ENCODE peak calls at places on chromosomes 2 and 18, in six cellular contexts. One of them, this sample, is unnamed.

GRCh38 chr2:20781656-20782265 is 41.1 kb downstream of the LDAH start:
- DNase-seq in stimulated activated CD8-positive, alpha-beta memory T cell treated with anti-CD3 and anti-CD28 coated beads, Interleukin-4, amount 100 ng/mL, for 24 hours: no peak
- DNase-seq in activated gamma-delta T cell treated with Interleukin-2 at 50 U/mL for 16 hours: no peak
- DNase-seq in iPS DF 6.9: no peak
- DNase-seq in fibroblast of villous mesenchyme: peak
- DNase-seq in NCI-H345: peak
- DNase-seq in this sample: peak

GRCh38 chr2:238785528-238785860 is 62.4 kb upstream of the TWIST2 start:
- DNase-seq in stimulated activated CD8-positive, alpha-beta memory T cell treated with anti-CD3 and anti-CD28 coated beads, Interleukin-4, amount 100 ng/mL, for 24 hours: no peak
- DNase-seq in activated gamma-delta T cell treated with Interleukin-2 at 50 U/mL for 16 hours: no peak
- DNase-seq in iPS DF 6.9: no peak
- DNase-seq in fibroblast of villous mesenchyme: no peak
- DNase-seq in NCI-H345: no peak
- DNase-seq in this sample: no peak

GRCh38 chr2:12701786-12702660 is 14.7 kb upstream of the TRIB2 start:
- DNase-seq in stimulated activated CD8-positive, alpha-beta memory T cell treated with anti-CD3 and anti-CD28 coated beads, Interleukin-4, amount 100 ng/mL, for 24 hours: no peak
- DNase-seq in activated gamma-delta T cell treated with Interleukin-2 at 50 U/mL for 16 hours: no peak
- DNase-seq in iPS DF 6.9: no peak
- DNase-seq in fibroblast of villous mesenchyme: peak
- DNase-seq in NCI-H345: no peak
- DNase-seq in this sample: no peak

GRCh38 chr18:69655816-69656215 is 255.1 kb downstream of the DOK6 start:
- DNase-seq in stimulated activated CD8-positive, alpha-beta memory T cell treated with anti-CD3 and anti-CD28 coated beads, Interleukin-4, amount 100 ng/mL, for 24 hours: no peak
- DNase-seq in activated gamma-delta T cell treated with Interleukin-2 at 50 U/mL for 16 hours: no peak
- DNase-seq in iPS DF 6.9: no peak
- DNase-seq in fibroblast of villous mesenchyme: no peak
- DNase-seq in NCI-H345: no peak
- DNase-seq in this sample: no peak

GRCh38 chr2:109331864-109332848 is 203.2 kb downstream of the SH3RF3 start:
- DNase-seq in stimulated activated CD8-positive, alpha-beta memory T cell treated with anti-CD3 and anti-CD28 coated beads, Interleukin-4, amount 100 ng/mL, for 24 hours: peak
- DNase-seq in activated gamma-delta T cell treated with Interleukin-2 at 50 U/mL for 16 hours: no peak
- DNase-seq in iPS DF 6.9: no peak
- DNase-seq in fibroblast of villous mesenchyme: peak
- DNase-seq in NCI-H345: peak
- DNase-seq in this sample: no peak

GRCh38 chr2:177298191-177298590 is 33.7 kb upstream of the NFE2L2 start:
- DNase-seq in stimulated activated CD8-positive, alpha-beta memory T cell treated with anti-CD3 and anti-CD28 coated beads, Interleukin-4, amount 100 ng/mL, for 24 hours: no peak
- DNase-seq in activated gamma-delta T cell treated with Interleukin-2 at 50 U/mL for 16 hours: no peak
- DNase-seq in iPS DF 6.9: no peak
- DNase-seq in fibroblast of villous mesenchyme: peak
- DNase-seq in NCI-H345: no peak
- DNase-seq in this sample: no peak

GRCh38 chr2:241741016-241741415 is 6.6 kb downstream of the D2HGDH start:
- DNase-seq in stimulated activated CD8-positive, alpha-beta memory T cell treated with anti-CD3 and anti-CD28 coated beads, Interleukin-4, amount 100 ng/mL, for 24 hours: no peak
- DNase-seq in activated gamma-delta T cell treated with Interleukin-2 at 50 U/mL for 16 hours: peak
- DNase-seq in iPS DF 6.9: no peak
- DNase-seq in fibroblast of villous mesenchyme: no peak
- DNase-seq in NCI-H345: no peak
- DNase-seq in this sample: no peak

GRCh38 chr2:232315049-232315922 is 63.3 kb upstream of the ALPP start:
- DNase-seq in stimulated activated CD8-positive, alpha-beta memory T cell treated with anti-CD3 and anti-CD28 coated beads, Interleukin-4, amount 100 ng/mL, for 24 hours: peak
- DNase-seq in activated gamma-delta T cell treated with Interleukin-2 at 50 U/mL for 16 hours: peak
- DNase-seq in iPS DF 6.9: no peak
- DNase-seq in fibroblast of villous mesenchyme: peak
- DNase-seq in NCI-H345: no peak
- DNase-seq in this sample: no peak

GRCh38 chr2:233988581-233988980 is 61.9 kb upstream of the SPP2 start:
- DNase-seq in stimulated activated CD8-positive, alpha-beta memory T cell treated with anti-CD3 and anti-CD28 coated beads, Interleukin-4, amount 100 ng/mL, for 24 hours: no peak
- DNase-seq in activated gamma-delta T cell treated with Interleukin-2 at 50 U/mL for 16 hours: no peak
- DNase-seq in iPS DF 6.9: no peak
- DNase-seq in fibroblast of villous mesenchyme: no peak
- DNase-seq in NCI-H345: no peak
- DNase-seq in this sample: no peak

GRCh38 chr18:48441405-48441881 is 32.3 kb upstream of the ZBTB7C start:
- DNase-seq in stimulated activated CD8-positive, alpha-beta memory T cell treated with anti-CD3 and anti-CD28 coated beads, Interleukin-4, amount 100 ng/mL, for 24 hours: no peak
- DNase-seq in activated gamma-delta T cell treated with Interleukin-2 at 50 U/mL for 16 hours: no peak
- DNase-seq in iPS DF 6.9: no peak
- DNase-seq in fibroblast of villous mesenchyme: no peak
- DNase-seq in NCI-H345: peak
- DNase-seq in this sample: peak

GRCh38 chr18:37537868-37538525 is 27.6 kb downstream of the CELF4 start:
- DNase-seq in stimulated activated CD8-positive, alpha-beta memory T cell treated with anti-CD3 and anti-CD28 coated beads, Interleukin-4, amount 100 ng/mL, for 24 hours: peak
- DNase-seq in activated gamma-delta T cell treated with Interleukin-2 at 50 U/mL for 16 hours: peak
- DNase-seq in iPS DF 6.9: no peak
- DNase-seq in fibroblast of villous mesenchyme: peak
- DNase-seq in NCI-H345: peak
- DNase-seq in this sample: no peak

GRCh38 chr2:110735366-110735765 is 3.0 kb downstream of the ACOXL start:
- DNase-seq in stimulated activated CD8-positive, alpha-beta memory T cell treated with anti-CD3 and anti-CD28 coated beads, Interleukin-4, amount 100 ng/mL, for 24 hours: no peak
- DNase-seq in activated gamma-delta T cell treated with Interleukin-2 at 50 U/mL for 16 hours: no peak
- DNase-seq in iPS DF 6.9: no peak
- DNase-seq in fibroblast of villous mesenchyme: no peak
- DNase-seq in NCI-H345: peak
- DNase-seq in this sample: no peak

GRCh38 chr18:31990823-31991222 is 27.8 kb upstream of the RNF125 start:
- DNase-seq in stimulated activated CD8-positive, alpha-beta memory T cell treated with anti-CD3 and anti-CD28 coated beads, Interleukin-4, amount 100 ng/mL, for 24 hours: no peak
- DNase-seq in activated gamma-delta T cell treated with Interleukin-2 at 50 U/mL for 16 hours: no peak
- DNase-seq in iPS DF 6.9: no peak
- DNase-seq in fibroblast of villous mesenchyme: no peak
- DNase-seq in NCI-H345: no peak
- DNase-seq in this sample: no peak

GRCh38 chr2:72669121-72669520 is 156.7 kb downstream of the EXOC6B start:
- DNase-seq in stimulated activated CD8-positive, alpha-beta memory T cell treated with anti-CD3 and anti-CD28 coated beads, Interleukin-4, amount 100 ng/mL, for 24 hours: no peak
- DNase-seq in activated gamma-delta T cell treated with Interleukin-2 at 50 U/mL for 16 hours: no peak
- DNase-seq in iPS DF 6.9: no peak
- DNase-seq in fibroblast of villous mesenchyme: peak
- DNase-seq in NCI-H345: no peak
- DNase-seq in this sample: no peak

GRCh38 chr18:9362869-9363268 is 28.3 kb downstream of the TWSG1 start:
- DNase-seq in stimulated activated CD8-positive, alpha-beta memory T cell treated with anti-CD3 and anti-CD28 coated beads, Interleukin-4, amount 100 ng/mL, for 24 hours: no peak
- DNase-seq in activated gamma-delta T cell treated with Interleukin-2 at 50 U/mL for 16 hours: no peak
- DNase-seq in iPS DF 6.9: no peak
- DNase-seq in fibroblast of villous mesenchyme: no peak
- DNase-seq in NCI-H345: no peak
- DNase-seq in this sample: no peak

GRCh38 chr2:223944166-223944703 is 900 bp downstream of the WDFY1 start:
- DNase-seq in stimulated activated CD8-positive, alpha-beta memory T cell treated with anti-CD3 and anti-CD28 coated beads, Interleukin-4, amount 100 ng/mL, for 24 hours: no peak
- DNase-seq in activated gamma-delta T cell treated with Interleukin-2 at 50 U/mL for 16 hours: peak
- DNase-seq in iPS DF 6.9: no peak
- DNase-seq in fibroblast of villous mesenchyme: peak
- DNase-seq in NCI-H345: peak
- DNase-seq in this sample: peak

GRCh38 chr2:217026161-217026560 is 166.3 kb upstream of the TNP1 start:
- DNase-seq in stimulated activated CD8-positive, alpha-beta memory T cell treated with anti-CD3 and anti-CD28 coated beads, Interleukin-4, amount 100 ng/mL, for 24 hours: no peak
- DNase-seq in activated gamma-delta T cell treated with Interleukin-2 at 50 U/mL for 16 hours: no peak
- DNase-seq in iPS DF 6.9: no peak
- DNase-seq in fibroblast of villous mesenchyme: no peak
- DNase-seq in NCI-H345: no peak
- DNase-seq in this sample: no peak

GRCh38 chr2:45013229-45014015 is 4.2 kb upstream of the SIX2 start:
- DNase-seq in stimulated activated CD8-positive, alpha-beta memory T cell treated with anti-CD3 and anti-CD28 coated beads, Interleukin-4, amount 100 ng/mL, for 24 hours: no peak
- DNase-seq in activated gamma-delta T cell treated with Interleukin-2 at 50 U/mL for 16 hours: no peak
- DNase-seq in iPS DF 6.9: no peak
- DNase-seq in fibroblast of villous mesenchyme: no peak
- DNase-seq in NCI-H345: no peak
- DNase-seq in this sample: no peak

GRCh38 chr2:236577481-236578410 is 8.1 kb downstream of the ACKR3 start:
- DNase-seq in stimulated activated CD8-positive, alpha-beta memory T cell treated with anti-CD3 and anti-CD28 coated beads, Interleukin-4, amount 100 ng/mL, for 24 hours: no peak
- DNase-seq in activated gamma-delta T cell treated with Interleukin-2 at 50 U/mL for 16 hours: no peak
- DNase-seq in iPS DF 6.9: no peak
- DNase-seq in fibroblast of villous mesenchyme: no peak
- DNase-seq in NCI-H345: no peak
- DNase-seq in this sample: no peak

GRCh38 chr2:131039535-131039907 is 53.7 kb downstream of the FAM168B start:
- DNase-seq in stimulated activated CD8-positive, alpha-beta memory T cell treated with anti-CD3 and anti-CD28 coated beads, Interleukin-4, amount 100 ng/mL, for 24 hours: no peak
- DNase-seq in activated gamma-delta T cell treated with Interleukin-2 at 50 U/mL for 16 hours: no peak
- DNase-seq in iPS DF 6.9: no peak
- DNase-seq in fibroblast of villous mesenchyme: no peak
- DNase-seq in NCI-H345: no peak
- DNase-seq in this sample: no peak

GRCh38 chr2:5981241-5982055 is 289.3 kb downstream of the SOX11 start:
- DNase-seq in stimulated activated CD8-positive, alpha-beta memory T cell treated with anti-CD3 and anti-CD28 coated beads, Interleukin-4, amount 100 ng/mL, for 24 hours: no peak
- DNase-seq in activated gamma-delta T cell treated with Interleukin-2 at 50 U/mL for 16 hours: no peak
- DNase-seq in iPS DF 6.9: no peak
- DNase-seq in fibroblast of villous mesenchyme: no peak
- DNase-seq in NCI-H345: peak
- DNase-seq in this sample: peak

GRCh38 chr2:86021396-86022378 is 84.0 kb downstream of the POLR1A start:
- DNase-seq in stimulated activated CD8-positive, alpha-beta memory T cell treated with anti-CD3 and anti-CD28 coated beads, Interleukin-4, amount 100 ng/mL, for 24 hours: no peak
- DNase-seq in activated gamma-delta T cell treated with Interleukin-2 at 50 U/mL for 16 hours: no peak
- DNase-seq in iPS DF 6.9: no peak
- DNase-seq in fibroblast of villous mesenchyme: no peak
- DNase-seq in NCI-H345: no peak
- DNase-seq in this sample: no peak

GRCh38 chr2:237181844-237182243 is 96.2 kb downstream of the COPS8 start:
- DNase-seq in stimulated activated CD8-positive, alpha-beta memory T cell treated with anti-CD3 and anti-CD28 coated beads, Interleukin-4, amount 100 ng/mL, for 24 hours: no peak
- DNase-seq in activated gamma-delta T cell treated with Interleukin-2 at 50 U/mL for 16 hours: no peak
- DNase-seq in iPS DF 6.9: no peak
- DNase-seq in fibroblast of villous mesenchyme: peak
- DNase-seq in NCI-H345: no peak
- DNase-seq in this sample: no peak

GRCh38 chr2:71878626-71879508 is 268.8 kb downstream of the CYP26B1 start:
- DNase-seq in stimulated activated CD8-positive, alpha-beta memory T cell treated with anti-CD3 and anti-CD28 coated beads, Interleukin-4, amount 100 ng/mL, for 24 hours: no peak
- DNase-seq in activated gamma-delta T cell treated with Interleukin-2 at 50 U/mL for 16 hours: no peak
- DNase-seq in iPS DF 6.9: no peak
- DNase-seq in fibroblast of villous mesenchyme: no peak
- DNase-seq in NCI-H345: peak
- DNase-seq in this sample: no peak

GRCh38 chr18:45066868-45067267 is 386.2 kb downstream of the SETBP1 start:
- DNase-seq in stimulated activated CD8-positive, alpha-beta memory T cell treated with anti-CD3 and anti-CD28 coated beads, Interleukin-4, amount 100 ng/mL, for 24 hours: no peak
- DNase-seq in activated gamma-delta T cell treated with Interleukin-2 at 50 U/mL for 16 hours: no peak
- DNase-seq in iPS DF 6.9: no peak
- DNase-seq in fibroblast of villous mesenchyme: no peak
- DNase-seq in NCI-H345: no peak
- DNase-seq in this sample: no peak

GRCh38 chr2:44100351-44100750 is 68.3 kb upstream of the PPM1B start:
- DNase-seq in stimulated activated CD8-positive, alpha-beta memory T cell treated with anti-CD3 and anti-CD28 coated beads, Interleukin-4, amount 100 ng/mL, for 24 hours: no peak
- DNase-seq in activated gamma-delta T cell treated with Interleukin-2 at 50 U/mL for 16 hours: no peak
- DNase-seq in iPS DF 6.9: no peak
- DNase-seq in fibroblast of villous mesenchyme: peak
- DNase-seq in NCI-H345: no peak
- DNase-seq in this sample: no peak

GRCh38 chr2:101833890-101834523 is 136.5 kb downstream of the MAP4K4 start:
- DNase-seq in stimulated activated CD8-positive, alpha-beta memory T cell treated with anti-CD3 and anti-CD28 coated beads, Interleukin-4, amount 100 ng/mL, for 24 hours: no peak
- DNase-seq in activated gamma-delta T cell treated with Interleukin-2 at 50 U/mL for 16 hours: no peak
- DNase-seq in iPS DF 6.9: no peak
- DNase-seq in fibroblast of villous mesenchyme: no peak
- DNase-seq in NCI-H345: no peak
- DNase-seq in this sample: no peak

GRCh38 chr2:70523996-70524965 is 29.3 kb downstream of the TGFA start:
- DNase-seq in stimulated activated CD8-positive, alpha-beta memory T cell treated with anti-CD3 and anti-CD28 coated beads, Interleukin-4, amount 100 ng/mL, for 24 hours: no peak
- DNase-seq in activated gamma-delta T cell treated with Interleukin-2 at 50 U/mL for 16 hours: peak
- DNase-seq in iPS DF 6.9: no peak
- DNase-seq in fibroblast of villous mesenchyme: no peak
- DNase-seq in NCI-H345: no peak
- DNase-seq in this sample: no peak

GRCh38 chr2:161208527-161209139 is 48.4 kb downstream of the TANK start:
- DNase-seq in stimulated activated CD8-positive, alpha-beta memory T cell treated with anti-CD3 and anti-CD28 coated beads, Interleukin-4, amount 100 ng/mL, for 24 hours: no peak
- DNase-seq in activated gamma-delta T cell treated with Interleukin-2 at 50 U/mL for 16 hours: no peak
- DNase-seq in iPS DF 6.9: no peak
- DNase-seq in fibroblast of villous mesenchyme: peak
- DNase-seq in NCI-H345: no peak
- DNase-seq in this sample: no peak

GRCh38 chr2:124542932-124543640 is 518.0 kb downstream of the CNTNAP5 start:
- DNase-seq in stimulated activated CD8-positive, alpha-beta memory T cell treated with anti-CD3 and anti-CD28 coated beads, Interleukin-4, amount 100 ng/mL, for 24 hours: no peak
- DNase-seq in activated gamma-delta T cell treated with Interleukin-2 at 50 U/mL for 16 hours: no peak
- DNase-seq in iPS DF 6.9: no peak
- DNase-seq in fibroblast of villous mesenchyme: no peak
- DNase-seq in NCI-H345: peak
- DNase-seq in this sample: peak

GRCh38 chr18:3706279-3707097 is 256.5 kb downstream of the TGIF1 start:
- DNase-seq in stimulated activated CD8-positive, alpha-beta memory T cell treated with anti-CD3 and anti-CD28 coated beads, Interleukin-4, amount 100 ng/mL, for 24 hours: no peak
- DNase-seq in activated gamma-delta T cell treated with Interleukin-2 at 50 U/mL for 16 hours: no peak
- DNase-seq in iPS DF 6.9: no peak
- DNase-seq in fibroblast of villous mesenchyme: peak
- DNase-seq in NCI-H345: no peak
- DNase-seq in this sample: no peak

GRCh38 chr2:67631474-67631873 is 234.3 kb downstream of the ETAA1 start:
- DNase-seq in stimulated activated CD8-positive, alpha-beta memory T cell treated with anti-CD3 and anti-CD28 coated beads, Interleukin-4, amount 100 ng/mL, for 24 hours: no peak
- DNase-seq in activated gamma-delta T cell treated with Interleukin-2 at 50 U/mL for 16 hours: no peak
- DNase-seq in iPS DF 6.9: no peak
- DNase-seq in fibroblast of villous mesenchyme: no peak
- DNase-seq in NCI-H345: no peak
- DNase-seq in this sample: no peak

GRCh38 chr18:67596003-67596402 is 79.5 kb upstream of the DSEL start:
- DNase-seq in stimulated activated CD8-positive, alpha-beta memory T cell treated with anti-CD3 and anti-CD28 coated beads, Interleukin-4, amount 100 ng/mL, for 24 hours: no peak
- DNase-seq in activated gamma-delta T cell treated with Interleukin-2 at 50 U/mL for 16 hours: no peak
- DNase-seq in iPS DF 6.9: no peak
- DNase-seq in fibroblast of villous mesenchyme: no peak
- DNase-seq in NCI-H345: no peak
- DNase-seq in this sample: no peak

GRCh38 chr2:173869244-173869643 is 95.9 kb downstream of the SP3 start:
- DNase-seq in stimulated activated CD8-positive, alpha-beta memory T cell treated with anti-CD3 and anti-CD28 coated beads, Interleukin-4, amount 100 ng/mL, for 24 hours: no peak
- DNase-seq in activated gamma-delta T cell treated with Interleukin-2 at 50 U/mL for 16 hours: no peak
- DNase-seq in iPS DF 6.9: no peak
- DNase-seq in fibroblast of villous mesenchyme: no peak
- DNase-seq in NCI-H345: no peak
- DNase-seq in this sample: no peak

GRCh38 chr2:171551836-171552235 is 29.6 kb downstream of the CYBRD1 start:
- DNase-seq in stimulated activated CD8-positive, alpha-beta memory T cell treated with anti-CD3 and anti-CD28 coated beads, Interleukin-4, amount 100 ng/mL, for 24 hours: no peak
- DNase-seq in activated gamma-delta T cell treated with Interleukin-2 at 50 U/mL for 16 hours: no peak
- DNase-seq in iPS DF 6.9: no peak
- DNase-seq in fibroblast of villous mesenchyme: peak
- DNase-seq in NCI-H345: no peak
- DNase-seq in this sample: no peak